ENCODE peak calls at places on chromosomes 2 and 18, in four cellular contexts. One of them, this sample, is unnamed.

GRCh38 chr2:233342301-233342700 is 12.0 kb upstream of the DGKD start:
- DNase-seq in K562: no peak
- DNase-seq in HepG2: no peak
- DNase-seq in H1: no peak
- DNase-seq in this sample: no peak

GRCh38 chr2:124289060-124289459 is 264.0 kb downstream of the CNTNAP5 start:
- DNase-seq in K562: no peak
- DNase-seq in HepG2: no peak
- DNase-seq in H1: no peak
- DNase-seq in this sample: no peak

GRCh38 chr2:156339866-156340265 is 7.3 kb upstream of the NR4A2 start:
- DNase-seq in K562: no peak
- DNase-seq in HepG2: no peak
- DNase-seq in H1: no peak
- DNase-seq in this sample: no peak

GRCh38 chr18:9366126-9366714 is 31.6 kb downstream of the TWSG1 start:
- DNase-seq in K562: no peak
- DNase-seq in HepG2: no peak
- DNase-seq in H1: peak
- DNase-seq in this sample: peak

GRCh38 chr2:118124293-118124891 is 36.1 kb downstream of the INSIG2 start:
- DNase-seq in K562: no peak
- DNase-seq in HepG2: no peak
- DNase-seq in H1: no peak
- DNase-seq in this sample: peak

GRCh38 chr2:1728821-1729220 is 15.5 kb downstream of the PXDN start:
- DNase-seq in K562: no peak
- DNase-seq in HepG2: no peak
- DNase-seq in H1: no peak
- DNase-seq in this sample: no peak

GRCh38 chr2:198441876-198442275 is 637.5 kb downstream of the PLCL1 start:
- DNase-seq in K562: no peak
- DNase-seq in HepG2: no peak
- DNase-seq in H1: no peak
- DNase-seq in this sample: no peak

GRCh38 chr2:11863513-11864328 is 117.3 kb downstream of the LPIN1 start:
- DNase-seq in K562: peak
- DNase-seq in HepG2: peak
- DNase-seq in H1: peak
- DNase-seq in this sample: peak

GRCh38 chr2:162506706-162507105 is 162.8 kb downstream of the GCA start:
- DNase-seq in K562: no peak
- DNase-seq in HepG2: no peak
- DNase-seq in H1: no peak
- DNase-seq in this sample: no peak

GRCh38 chr2:73176205-73176880 is 26.0 kb upstream of the NOTO start:
- DNase-seq in K562: no peak
- DNase-seq in HepG2: peak
- DNase-seq in H1: no peak
- DNase-seq in this sample: no peak

GRCh38 chr2:230829959-230830358 is 34.8 kb upstream of the ITM2C start:
- DNase-seq in K562: no peak
- DNase-seq in HepG2: no peak
- DNase-seq in H1: no peak
- DNase-seq in this sample: no peak

GRCh38 chr2:134927195-134927594 is 8.6 kb downstream of the CCNT2 start:
- DNase-seq in K562: peak
- DNase-seq in HepG2: no peak
- DNase-seq in H1: no peak
- DNase-seq in this sample: no peak

GRCh38 chr18:45255142-45255890 is 360.0 kb upstream of the SLC14A2 start:
- DNase-seq in K562: no peak
- DNase-seq in HepG2: no peak
- DNase-seq in H1: no peak
- DNase-seq in this sample: no peak

GRCh38 chr18:13547347-13547746 is 179.0 kb downstream of the FAM210A start:
- DNase-seq in K562: no peak
- DNase-seq in HepG2: no peak
- DNase-seq in H1: no peak
- DNase-seq in this sample: no peak

GRCh38 chr2:50691518-50691917 is 340.4 kb downstream of the NRXN1 start:
- DNase-seq in K562: no peak
- DNase-seq in HepG2: no peak
- DNase-seq in H1: no peak
- DNase-seq in this sample: no peak

GRCh38 chr2:45067859-45068642 is 58.8 kb upstream of the SIX2 start:
- DNase-seq in K562: no peak
- DNase-seq in HepG2: no peak
- DNase-seq in H1: no peak
- DNase-seq in this sample: no peak

GRCh38 chr2:48900321-48901014 is 144.9 kb upstream of the LHCGR start:
- DNase-seq in K562: no peak
- DNase-seq in HepG2: no peak
- DNase-seq in H1: no peak
- DNase-seq in this sample: no peak

GRCh38 chr18:57927511-57927910 is 116.5 kb upstream of the NEDD4L start:
- DNase-seq in K562: no peak
- DNase-seq in HepG2: peak
- DNase-seq in H1: no peak
- DNase-seq in this sample: no peak

GRCh38 chr2:241570961-241571581 is 12.5 kb downstream of the BOK start:
- DNase-seq in K562: no peak
- DNase-seq in HepG2: no peak
- DNase-seq in H1: no peak
- DNase-seq in this sample: no peak

GRCh38 chr2:65232636-65233035 is 5.0 kb downstream of the ACTR2 start:
- DNase-seq in K562: no peak
- DNase-seq in HepG2: no peak
- DNase-seq in H1: no peak
- DNase-seq in this sample: no peak

GRCh38 chr2:26993768-26994167 is 23.3 kb downstream of the MAPRE3 start:
- DNase-seq in K562: peak
- DNase-seq in HepG2: no peak
- DNase-seq in H1: no peak
- DNase-seq in this sample: no peak

GRCh38 chr2:217396165-217396564 is 536.3 kb upstream of the TNP1 start:
- DNase-seq in K562: no peak
- DNase-seq in HepG2: no peak
- DNase-seq in H1: no peak
- DNase-seq in this sample: no peak

GRCh38 chr18:63446266-63446665 is 24.0 kb upstream of the VPS4B start:
- DNase-seq in K562: no peak
- DNase-seq in HepG2: no peak
- DNase-seq in H1: no peak
- DNase-seq in this sample: no peak

GRCh38 chr2:169384816-169385215 is 22.5 kb upstream of the LRP2 start:
- DNase-seq in K562: no peak
- DNase-seq in HepG2: no peak
- DNase-seq in H1: no peak
- DNase-seq in this sample: no peak

GRCh38 chr18:7117390-7118355 is at the start of gene LAMA1:
- DNase-seq in K562: no peak
- DNase-seq in HepG2: no peak
- DNase-seq in H1: peak
- DNase-seq in this sample: no peak

GRCh38 chr18:22674300-22674699 is 256.6 kb upstream of the CTAGE1 start:
- DNase-seq in K562: no peak
- DNase-seq in HepG2: no peak
- DNase-seq in H1: no peak
- DNase-seq in this sample: peak

GRCh38 chr2:11103984-11104793 is 51.1 kb upstream of the SLC66A3 start:
- DNase-seq in K562: no peak
- DNase-seq in HepG2: no peak
- DNase-seq in H1: no peak
- DNase-seq in this sample: no peak

GRCh38 chr2:127951031-127951430 is 65.3 kb upstream of the AMMECR1L start:
- DNase-seq in K562: no peak
- DNase-seq in HepG2: no peak
- DNase-seq in H1: no peak
- DNase-seq in this sample: no peak

GRCh38 chr2:101106453-101107181 is 44.6 kb downstream of the TBC1D8 start:
- DNase-seq in K562: no peak
- DNase-seq in HepG2: peak
- DNase-seq in H1: no peak
- DNase-seq in this sample: no peak

GRCh38 chr2:46722142-46722541 is 193.5 kb downstream of the MCFD2 start:
- DNase-seq in K562: no peak
- DNase-seq in HepG2: no peak
- DNase-seq in H1: no peak
- DNase-seq in this sample: no peak

GRCh38 chr18:70419526-70419925 is 130.7 kb downstream of the SOCS6 start:
- DNase-seq in K562: no peak
- DNase-seq in HepG2: no peak
- DNase-seq in H1: no peak
- DNase-seq in this sample: no peak

GRCh38 chr18:77132369-77133050 is at the start of gene MBP:
- DNase-seq in K562: no peak
- DNase-seq in HepG2: no peak
- DNase-seq in H1: no peak
- DNase-seq in this sample: peak
- TF ChIP-seq PHF8 in K562: no peak
- TF ChIP-seq PHF8 in HepG2: no peak
- TF ChIP-seq PHF8 in H1: peak
- TF ChIP-seq PHF8 in this sample: no peak

GRCh38 chr2:172168917-172169346 is 66.2 kb upstream of the DLX2 start:
- DNase-seq in K562: no peak
- DNase-seq in HepG2: no peak
- DNase-seq in H1: no peak
- DNase-seq in this sample: no peak
- TF ChIP-seq RFX5 in K562: no peak
- TF ChIP-seq RFX5 in HepG2: no peak
- TF ChIP-seq RFX5 in H1: no peak
- TF ChIP-seq RFX5 in this sample: no peak

GRCh38 chr2:24824966-24825882 is 32.0 kb downstream of the CENPO start:
- DNase-seq in K562: peak
- DNase-seq in HepG2: no peak
- DNase-seq in H1: no peak
- DNase-seq in this sample: peak
- TF ChIP-seq PHF8 in K562: no peak
- TF ChIP-seq PHF8 in HepG2: no peak
- TF ChIP-seq PHF8 in H1: no peak
- TF ChIP-seq PHF8 in this sample: no peak

GRCh38 chr2:211800001-211800400 is 738.6 kb downstream of the ERBB4 start:
- DNase-seq in K562: no peak
- DNase-seq in HepG2: no peak
- DNase-seq in H1: no peak
- DNase-seq in this sample: no peak
- TF ChIP-seq RFX5 in K562: no peak
- TF ChIP-seq RFX5 in HepG2: no peak
- TF ChIP-seq RFX5 in H1: no peak
- TF ChIP-seq RFX5 in this sample: no peak

DNA sequence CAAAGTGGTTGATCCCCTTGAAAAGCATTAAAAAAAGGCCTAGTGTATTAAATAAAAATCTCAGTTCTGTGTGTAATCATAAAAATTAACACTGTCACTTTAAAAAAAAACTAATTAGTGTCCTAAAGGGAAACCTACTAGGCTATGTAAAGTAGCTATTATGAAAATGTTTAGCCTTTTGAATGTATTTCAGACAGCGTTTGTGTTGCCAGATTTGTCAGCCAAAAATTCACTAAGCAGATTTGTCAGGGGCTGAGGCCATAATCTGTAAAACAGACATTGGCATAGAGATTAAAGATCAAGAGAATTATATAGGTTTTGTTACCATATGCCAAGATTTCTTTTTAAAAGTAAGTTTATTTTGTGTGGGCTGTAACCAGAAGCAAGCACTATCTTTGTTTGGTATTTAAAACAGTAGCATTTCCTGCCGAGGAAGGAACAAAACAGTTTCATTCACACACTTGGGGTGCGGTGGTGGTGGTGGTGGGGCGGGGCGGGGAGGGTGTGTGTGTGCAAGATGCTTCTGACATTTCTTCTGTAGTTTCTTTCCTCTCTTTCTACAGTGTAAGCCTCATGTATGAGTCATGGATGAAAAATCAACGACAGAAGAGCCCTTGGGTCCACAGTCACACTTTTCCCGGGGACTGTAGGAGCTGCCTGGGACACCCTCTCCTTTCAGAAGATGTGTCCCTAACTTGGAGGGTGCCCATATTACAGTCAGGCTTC is 328.5 kb upstream of the FANCL start:
- DNase-seq in K562: no peak
- DNase-seq in HepG2: no peak
- DNase-seq in H1: no peak
- DNase-seq in this sample: no peak
- TF ChIP-seq PHF8 in K562: no peak
- TF ChIP-seq PHF8 in HepG2: no peak
- TF ChIP-seq PHF8 in H1: no peak
- TF ChIP-seq PHF8 in this sample: no peak

DNA sequence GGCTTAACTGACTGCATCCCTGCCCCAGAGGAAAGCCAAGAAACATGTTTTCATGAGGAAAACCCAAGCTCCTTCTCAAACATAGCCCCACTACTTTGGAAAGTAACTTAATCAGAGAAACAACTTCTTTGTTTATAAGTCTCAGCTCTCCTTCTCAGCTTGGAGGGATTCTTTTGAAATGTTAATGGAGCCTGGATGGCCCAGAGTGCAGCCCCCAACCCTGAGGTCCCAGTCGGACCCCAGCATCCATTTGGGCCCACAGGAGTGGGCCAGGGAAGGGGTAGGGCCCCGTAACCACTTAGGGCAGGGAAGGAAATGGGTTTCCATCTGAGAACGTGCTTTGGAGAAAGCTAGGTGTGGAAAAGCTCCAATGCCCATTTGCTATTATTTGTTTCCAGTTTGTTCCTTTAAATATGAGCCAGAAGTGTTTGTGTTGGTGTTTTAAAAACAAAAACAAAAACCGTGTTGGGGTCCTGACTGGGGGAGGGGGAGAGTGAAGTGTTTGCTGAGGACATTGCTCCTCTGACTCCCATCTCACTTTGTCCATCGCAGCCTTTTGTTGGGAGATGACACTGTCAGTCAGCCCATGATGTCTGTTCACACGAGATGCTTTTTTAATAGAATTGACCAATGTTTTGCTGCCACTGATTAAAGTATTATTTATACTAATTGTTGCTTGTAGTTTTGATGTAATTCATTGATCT is 1.6 kb upstream of the HOXD3 start:
- DNase-seq in K562: no peak
- DNase-seq in HepG2: no peak
- DNase-seq in H1: no peak
- DNase-seq in this sample: no peak
- TF ChIP-seq RFX5 in K562: no peak
- TF ChIP-seq RFX5 in HepG2: no peak
- TF ChIP-seq RFX5 in H1: no peak
- TF ChIP-seq RFX5 in this sample: no peak

GRCh38 chr18:40407913-40408312 is 1547.1 kb upstream of the PIK3C3 start:
- DNase-seq in K562: no peak
- DNase-seq in HepG2: no peak
- DNase-seq in H1: no peak
- DNase-seq in this sample: no peak
- TF ChIP-seq PHF8 in K562: no peak
- TF ChIP-seq PHF8 in HepG2: no peak
- TF ChIP-seq PHF8 in H1: no peak
- TF ChIP-seq PHF8 in this sample: no peak